ENCODE peak calls at places on chromosomes 11 and 22, in ten cellular contexts. One of them, this sample, is unnamed.
A peak's percentile ranks its signal among the peaks of the same experiment; 100 is the strongest.

GRCh38 chr11:97610854-97611253 is 1221.0 kb downstream of the JRKL start:
- DNase-seq in body of pancreas: no peak
- DNase-seq in psoas muscle: no peak
- DNase-seq in fibroblast of mammary gland: no peak
- DNase-seq in dorsolateral prefrontal cortex: no peak
- DNase-seq in heart right ventricle: no peak
- DNase-seq in astrocyte of the cerebellum: no peak
- DNase-seq in HL-60: no peak
- DNase-seq in heart left ventricle: no peak
- DNase-seq in lung: no peak
- DNase-seq in this sample: no peak

GRCh38 chr22:25172153-25172552 is 27.5 kb upstream of the CRYBB3 start:
- DNase-seq in body of pancreas: peak; percentile 12
- DNase-seq in psoas muscle: peak; percentile 46
- DNase-seq in fibroblast of mammary gland: no peak
- DNase-seq in dorsolateral prefrontal cortex: no peak
- DNase-seq in heart right ventricle: no peak
- DNase-seq in astrocyte of the cerebellum: no peak
- DNase-seq in HL-60: no peak
- DNase-seq in heart left ventricle: no peak
- DNase-seq in lung: no peak
- DNase-seq in this sample: peak; percentile 27

GRCh38 chr11:62708423-62709261 is 1.2 kb downstream of the GNG3 start:
- DNase-seq in body of pancreas: no peak
- DNase-seq in psoas muscle: no peak
- DNase-seq in fibroblast of mammary gland: no peak
- DNase-seq in dorsolateral prefrontal cortex: no peak
- DNase-seq in heart right ventricle: no peak
- DNase-seq in astrocyte of the cerebellum: no peak
- DNase-seq in HL-60: no peak
- DNase-seq in heart left ventricle: peak; percentile 28
- DNase-seq in lung: no peak
- DNase-seq in this sample: no peak

GRCh38 chr11:31487848-31488247 is 21.6 kb downstream of the IMMP1L start:
- DNase-seq in body of pancreas: peak; percentile 45
- DNase-seq in psoas muscle: no peak
- DNase-seq in fibroblast of mammary gland: peak; percentile 75
- DNase-seq in dorsolateral prefrontal cortex: no peak
- DNase-seq in heart right ventricle: no peak
- DNase-seq in astrocyte of the cerebellum: peak; percentile 79
- DNase-seq in HL-60: peak; percentile 26
- DNase-seq in heart left ventricle: no peak
- DNase-seq in lung: no peak
- DNase-seq in this sample: peak; percentile 30

GRCh38 chr22:39995346-39996252 is 845 bp downstream of the FAM83F start:
- DNase-seq in body of pancreas: peak; percentile 57
- DNase-seq in psoas muscle: no peak
- DNase-seq in fibroblast of mammary gland: no peak
- DNase-seq in dorsolateral prefrontal cortex: no peak
- DNase-seq in heart right ventricle: no peak
- DNase-seq in astrocyte of the cerebellum: no peak
- DNase-seq in HL-60: no peak
- DNase-seq in heart left ventricle: no peak
- DNase-seq in lung: no peak
- DNase-seq in this sample: no peak

GRCh38 chr22:29702025-29702930 is 17.5 kb upstream of the CABP7 start:
- DNase-seq in body of pancreas: no peak
- DNase-seq in psoas muscle: no peak
- DNase-seq in fibroblast of mammary gland: no peak
- DNase-seq in dorsolateral prefrontal cortex: no peak
- DNase-seq in heart right ventricle: no peak
- DNase-seq in astrocyte of the cerebellum: no peak
- DNase-seq in HL-60: no peak
- DNase-seq in heart left ventricle: no peak
- DNase-seq in lung: no peak
- DNase-seq in this sample: no peak

GRCh38 chr11:118306556-118306955 is 2.0 kb downstream of the CD3E start:
- DNase-seq in body of pancreas: no peak
- DNase-seq in psoas muscle: no peak
- DNase-seq in fibroblast of mammary gland: no peak
- DNase-seq in dorsolateral prefrontal cortex: no peak
- DNase-seq in heart right ventricle: no peak
- DNase-seq in astrocyte of the cerebellum: no peak
- DNase-seq in HL-60: no peak
- DNase-seq in heart left ventricle: no peak
- DNase-seq in lung: no peak
- DNase-seq in this sample: no peak

GRCh38 chr11:44159848-44160721 is 64.6 kb downstream of the EXT2 start:
- DNase-seq in body of pancreas: no peak
- DNase-seq in psoas muscle: no peak
- DNase-seq in fibroblast of mammary gland: no peak
- DNase-seq in dorsolateral prefrontal cortex: no peak
- DNase-seq in heart right ventricle: no peak
- DNase-seq in astrocyte of the cerebellum: no peak
- DNase-seq in HL-60: no peak
- DNase-seq in heart left ventricle: no peak
- DNase-seq in lung: no peak
- DNase-seq in this sample: peak; percentile 4

GRCh38 chr11:134330611-134331564 is 900 bp upstream of the GLB1L2 start:
- DNase-seq in body of pancreas: no peak
- DNase-seq in psoas muscle: no peak
- DNase-seq in fibroblast of mammary gland: no peak
- DNase-seq in dorsolateral prefrontal cortex: no peak
- DNase-seq in heart right ventricle: no peak
- DNase-seq in astrocyte of the cerebellum: no peak
- DNase-seq in HL-60: no peak
- DNase-seq in heart left ventricle: no peak
- DNase-seq in lung: no peak
- DNase-seq in this sample: no peak

GRCh38 chr11:108122166-108122628 is 830 bp downstream of the ACAT1 start:
- DNase-seq in body of pancreas: peak; percentile 51
- DNase-seq in psoas muscle: no peak
- DNase-seq in fibroblast of mammary gland: peak; percentile 61
- DNase-seq in dorsolateral prefrontal cortex: no peak
- DNase-seq in heart right ventricle: no peak
- DNase-seq in astrocyte of the cerebellum: no peak
- DNase-seq in HL-60: peak; percentile 16
- DNase-seq in heart left ventricle: no peak
- DNase-seq in lung: no peak
- DNase-seq in this sample: no peak

GRCh38 chr11:40819230-40819629 is 640.2 kb downstream of the LRRC4C start:
- DNase-seq in body of pancreas: no peak
- DNase-seq in psoas muscle: no peak
- DNase-seq in fibroblast of mammary gland: no peak
- DNase-seq in dorsolateral prefrontal cortex: no peak
- DNase-seq in heart right ventricle: no peak
- DNase-seq in astrocyte of the cerebellum: no peak
- DNase-seq in HL-60: no peak
- DNase-seq in heart left ventricle: no peak
- DNase-seq in lung: no peak
- DNase-seq in this sample: no peak

GRCh38 chr11:66068923-66069714 is 953 bp upstream of the PACS1 start:
- DNase-seq in body of pancreas: peak; percentile 77
- DNase-seq in psoas muscle: no peak
- DNase-seq in fibroblast of mammary gland: peak; percentile 64
- DNase-seq in dorsolateral prefrontal cortex: no peak
- DNase-seq in heart right ventricle: no peak
- DNase-seq in astrocyte of the cerebellum: no peak
- DNase-seq in HL-60: peak; percentile 57
- DNase-seq in heart left ventricle: peak; percentile 63
- DNase-seq in lung: no peak
- DNase-seq in this sample: peak; percentile 86

GRCh38 chr11:128890543-128891409 is at the start of gene KCNJ5:
- DNase-seq in body of pancreas: peak; percentile 58
- DNase-seq in psoas muscle: peak; percentile 60
- DNase-seq in fibroblast of mammary gland: no peak
- DNase-seq in dorsolateral prefrontal cortex: no peak
- DNase-seq in heart right ventricle: peak; percentile 54
- DNase-seq in astrocyte of the cerebellum: no peak
- DNase-seq in HL-60: no peak
- DNase-seq in heart left ventricle: peak; percentile 51
- DNase-seq in lung: no peak
- DNase-seq in this sample: no peak

GRCh38 chr11:100942016-100942415 is 187.6 kb downstream of the PGR start:
- DNase-seq in body of pancreas: no peak
- DNase-seq in psoas muscle: no peak
- DNase-seq in fibroblast of mammary gland: peak; percentile 7
- DNase-seq in dorsolateral prefrontal cortex: no peak
- DNase-seq in heart right ventricle: peak; percentile 23
- DNase-seq in astrocyte of the cerebellum: no peak
- DNase-seq in HL-60: no peak
- DNase-seq in heart left ventricle: peak; percentile 75
- DNase-seq in lung: no peak
- DNase-seq in this sample: no peak
- H3K4me3 ChIP-seq in body of pancreas: no peak overlapping the region
- H3K4me3 ChIP-seq in psoas muscle: no peak overlapping the region
- H3K4me3 ChIP-seq in fibroblast of mammary gland: no peak overlapping the region
- H3K4me3 ChIP-seq in dorsolateral prefrontal cortex: no peak overlapping the region
- H3K4me3 ChIP-seq in heart right ventricle: no peak overlapping the region
- H3K4me3 ChIP-seq in astrocyte of the cerebellum: no peak overlapping the region
- H3K4me3 ChIP-seq in HL-60: no peak overlapping the region
- H3K4me3 ChIP-seq in heart left ventricle: no peak overlapping the region
- H3K4me3 ChIP-seq in lung: no peak overlapping the region
- H3K4me3 ChIP-seq in this sample: no peak overlapping the region

GRCh38 chr11:8294251-8294935 is 30.7 kb upstream of the LMO1 start:
- DNase-seq in body of pancreas: no peak
- DNase-seq in psoas muscle: no peak
- DNase-seq in fibroblast of mammary gland: no peak
- DNase-seq in dorsolateral prefrontal cortex: no peak
- DNase-seq in heart right ventricle: no peak
- DNase-seq in astrocyte of the cerebellum: no peak
- DNase-seq in HL-60: no peak
- DNase-seq in heart left ventricle: no peak
- DNase-seq in lung: no peak
- DNase-seq in this sample: no peak

GRCh38 chr11:8291421-8292350 is 28.0 kb upstream of the LMO1 start:
- DNase-seq in body of pancreas: no peak
- DNase-seq in psoas muscle: no peak
- DNase-seq in fibroblast of mammary gland: no peak
- DNase-seq in dorsolateral prefrontal cortex: peak; percentile 22
- DNase-seq in heart right ventricle: no peak
- DNase-seq in astrocyte of the cerebellum: no peak
- DNase-seq in HL-60: no peak
- DNase-seq in heart left ventricle: no peak
- DNase-seq in lung: no peak
- DNase-seq in this sample: no peak

GRCh38 chr11:8292351-8292750 is 28.7 kb upstream of the LMO1 start:
- DNase-seq in body of pancreas: no peak
- DNase-seq in psoas muscle: no peak
- DNase-seq in fibroblast of mammary gland: no peak
- DNase-seq in dorsolateral prefrontal cortex: no peak
- DNase-seq in heart right ventricle: no peak
- DNase-seq in astrocyte of the cerebellum: no peak
- DNase-seq in HL-60: no peak
- DNase-seq in heart left ventricle: no peak
- DNase-seq in lung: no peak
- DNase-seq in this sample: no peak

GRCh38 chr11:8290122-8290810 is 26.6 kb upstream of the LMO1 start:
- DNase-seq in body of pancreas: no peak
- DNase-seq in psoas muscle: no peak
- DNase-seq in fibroblast of mammary gland: no peak
- DNase-seq in dorsolateral prefrontal cortex: no peak
- DNase-seq in heart right ventricle: no peak
- DNase-seq in astrocyte of the cerebellum: no peak
- DNase-seq in HL-60: no peak
- DNase-seq in heart left ventricle: no peak
- DNase-seq in lung: no peak
- DNase-seq in this sample: no peak

DNA sequence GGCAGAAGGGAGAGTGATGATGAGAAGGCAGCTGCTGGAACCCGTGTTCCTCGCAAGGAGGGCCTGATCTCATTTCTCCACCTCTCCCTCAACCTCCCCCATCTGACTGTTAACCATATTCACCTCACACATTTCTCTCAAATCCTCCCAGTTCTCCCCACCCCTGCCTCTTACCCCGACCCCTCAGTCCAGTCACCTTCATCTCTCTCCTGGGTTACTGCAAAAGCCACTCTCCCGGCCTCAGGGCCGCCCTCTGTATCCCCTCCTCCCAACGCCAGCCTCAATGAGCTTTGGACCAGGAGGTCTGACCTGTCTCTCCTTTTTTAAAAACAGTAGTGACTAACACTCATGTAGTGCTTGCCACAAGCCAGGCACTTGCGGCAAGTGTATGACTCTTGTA is 29.5 kb upstream of the LMO1 start:
- DNase-seq in body of pancreas: no peak
- DNase-seq in psoas muscle: no peak
- DNase-seq in fibroblast of mammary gland: no peak
- DNase-seq in dorsolateral prefrontal cortex: no peak
- DNase-seq in heart right ventricle: no peak
- DNase-seq in astrocyte of the cerebellum: no peak
- DNase-seq in HL-60: no peak
- DNase-seq in heart left ventricle: no peak
- DNase-seq in lung: no peak
- DNase-seq in this sample: no peak
- TF ChIP-seq CTCF in body of pancreas: no peak
- TF ChIP-seq CTCF in psoas muscle: no peak
- TF ChIP-seq CTCF in fibroblast of mammary gland: no peak
- TF ChIP-seq CTCF in dorsolateral prefrontal cortex: no peak
- TF ChIP-seq CTCF in heart right ventricle: no peak
- TF ChIP-seq CTCF in astrocyte of the cerebellum: no peak
- TF ChIP-seq CTCF in HL-60: no peak
- TF ChIP-seq CTCF in heart left ventricle: no peak
- TF ChIP-seq CTCF in lung: no peak
- TF ChIP-seq CTCF in this sample: no peak

GRCh38 chr11:76047766-76048165 is 158.5 kb downstream of the WNT11 start:
- DNase-seq in body of pancreas: no peak
- DNase-seq in psoas muscle: no peak
- DNase-seq in fibroblast of mammary gland: no peak
- DNase-seq in dorsolateral prefrontal cortex: no peak
- DNase-seq in heart right ventricle: no peak
- DNase-seq in astrocyte of the cerebellum: no peak
- DNase-seq in HL-60: no peak
- DNase-seq in heart left ventricle: no peak
- DNase-seq in lung: no peak
- DNase-seq in this sample: no peak
- H3K4me3 ChIP-seq in body of pancreas: no peak overlapping the region
- H3K4me3 ChIP-seq in psoas muscle: no peak overlapping the region
- H3K4me3 ChIP-seq in fibroblast of mammary gland: no peak overlapping the region
- H3K4me3 ChIP-seq in dorsolateral prefrontal cortex: no peak overlapping the region
- H3K4me3 ChIP-seq in heart right ventricle: no peak overlapping the region
- H3K4me3 ChIP-seq in astrocyte of the cerebellum: no peak overlapping the region
- H3K4me3 ChIP-seq in HL-60: no peak overlapping the region
- H3K4me3 ChIP-seq in heart left ventricle: no peak overlapping the region
- H3K4me3 ChIP-seq in lung: no peak overlapping the region
- H3K4me3 ChIP-seq in this sample: no peak overlapping the region

DNA sequence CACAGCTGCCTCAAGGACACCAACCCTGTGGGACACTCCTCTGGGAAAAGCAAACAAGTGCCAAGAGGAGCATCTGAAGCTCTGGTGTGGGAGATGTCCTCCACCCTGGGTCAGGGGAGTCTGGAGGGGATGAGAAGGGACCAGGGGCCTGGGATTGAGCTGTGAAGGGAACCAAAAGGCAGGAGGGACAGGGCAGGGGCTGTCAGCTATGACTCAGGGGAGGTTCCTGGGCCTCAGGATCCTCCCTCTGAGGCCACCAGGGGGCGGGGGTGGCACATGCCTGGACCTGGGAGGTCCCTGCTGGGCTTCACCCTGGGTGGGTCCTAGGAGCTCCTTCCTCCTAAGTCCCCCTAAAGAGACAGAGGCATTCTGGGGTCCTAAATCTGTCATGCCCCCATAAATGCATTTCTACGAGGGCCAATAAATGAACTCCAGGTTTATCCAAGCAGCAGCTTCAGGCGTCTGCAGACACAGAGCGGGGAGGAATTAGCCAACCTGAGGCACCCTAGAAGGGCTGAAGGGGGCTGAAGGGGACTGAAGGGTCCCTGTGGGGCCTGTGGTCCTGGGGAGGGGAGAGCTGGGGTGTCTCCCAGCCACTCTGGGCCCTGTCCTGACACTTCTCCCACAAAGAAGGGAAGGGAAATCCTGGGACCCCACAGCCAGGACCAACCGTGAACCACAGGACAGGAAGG is 31.9 kb upstream of the IGLL5 start:
- DNase-seq in body of pancreas: no peak
- DNase-seq in psoas muscle: no peak
- DNase-seq in fibroblast of mammary gland: peak; percentile 10
- DNase-seq in dorsolateral prefrontal cortex: no peak
- DNase-seq in heart right ventricle: no peak
- DNase-seq in astrocyte of the cerebellum: no peak
- DNase-seq in HL-60: no peak
- DNase-seq in heart left ventricle: no peak
- DNase-seq in lung: no peak
- DNase-seq in this sample: peak; percentile 55
- TF ChIP-seq CTCF in body of pancreas: no peak
- TF ChIP-seq CTCF in psoas muscle: no peak
- TF ChIP-seq CTCF in fibroblast of mammary gland: peak; percentile 38
- TF ChIP-seq CTCF in dorsolateral prefrontal cortex: no peak
- TF ChIP-seq CTCF in heart right ventricle: peak; percentile 10
- TF ChIP-seq CTCF in astrocyte of the cerebellum: peak; percentile 26
- TF ChIP-seq CTCF in HL-60: peak; percentile 67
- TF ChIP-seq CTCF in heart left ventricle: peak; percentile 22
- TF ChIP-seq CTCF in lung: no peak
- TF ChIP-seq CTCF in this sample: peak; percentile 56

This sample was measured in GM12865.